ENCODE peak calls at places on chromosomes 3 and 15, in six cellular contexts. A is stimulated activated CD4-positive, alpha-beta T cell treated with anti-CD3 and anti-CD28 coated beads, Interleukin-15, amount 100 ng/mL, for 24 hours; K is cardiac septum; U is CD8-positive, alpha-beta T cell; L is AG09309; S is NCI-H460. P is an unnamed sample.

GRCh38 chr3:185981621-185982020 is 43.8 kb upstream of the TRA2B start:
- DNase-seq in A (no peak), K (no peak), U (no peak), L (no peak), S (no peak), P (no peak)

GRCh38 chr3:64216706-64217105 is 8.6 kb downstream of the PRICKLE2 start:
- DNase-seq in A (no peak), K (no peak), U (no peak), L (no peak), S (no peak), P (no peak)

GRCh38 chr15:40106203-40107161 is 2.2 kb downstream of the BMF start:
- DNase-seq in A (no peak), K (no peak), U (no peak), L (no peak), S (no peak), P (no peak)

GRCh38 chr3:71584216-71585061 is 911 bp upstream of the FOXP1 start:
- DNase-seq in A (peak; percentile 81), K (peak; percentile 77), U (peak; percentile 36), L (no peak), S (no peak), P (peak; percentile 64)

GRCh38 chr3:10509325-10509724 is 3.9 kb upstream of the ATP2B2 start:
- DNase-seq in A (no peak), K (no peak), U (no peak), L (no peak), S (no peak), P (no peak)

GRCh38 chr3:4290272-4290893 is 12.8 kb upstream of the SETMAR start:
- DNase-seq in A (peak; percentile 38), K (no peak), U (peak; percentile 27), L (peak; percentile 13), S (peak; percentile 36), P (peak; percentile 20)

GRCh38 chr15:58438111-58438510 is 6.3 kb downstream of the LIPC start:
- DNase-seq in A (no peak), K (no peak), U (no peak), L (no peak), S (no peak), P (no peak)

GRCh38 chr15:44092221-44092620 is 102.8 kb downstream of the FRMD5 start:
- DNase-seq in A (no peak), K (no peak), U (no peak), L (no peak), S (no peak), P (no peak)

GRCh38 chr15:45414215-45414885 is 36.0 kb upstream of the GATM start:
- DNase-seq in A (no peak), K (no peak), U (no peak), L (no peak), S (no peak), P (no peak)

GRCh38 chr3:13114811-13115615 is 41.8 kb upstream of the IQSEC1 start:
- DNase-seq in A (no peak), K (no peak), U (no peak), L (no peak), S (no peak), P (no peak)

GRCh38 chr3:67018789-67019525 is 20.9 kb downstream of the KBTBD8 start:
- DNase-seq in A (peak; percentile 7), K (no peak), U (no peak), L (no peak), S (no peak), P (no peak)

GRCh38 chr15:63896336-63897115 is 62.8 kb upstream of the HERC1 start:
- DNase-seq in A (peak; percentile 19), K (no peak), U (peak; percentile 44), L (peak; percentile 18), S (no peak), P (no peak)

GRCh38 chr3:132290833-132291232 is 26.4 kb upstream of the ACP3 start:
- DNase-seq in A (no peak), K (no peak), U (no peak), L (peak; percentile 18), S (peak; percentile 50), P (no peak)

GRCh38 chr3:46351646-46352045 is 2.3 kb upstream of the CCR2 start:
- DNase-seq in A (no peak), K (no peak), U (no peak), L (no peak), S (no peak), P (no peak)

GRCh38 chr3:34005886-34006285 is 207.5 kb downstream of the PDCD6IP start:
- DNase-seq in A (no peak), K (no peak), U (no peak), L (no peak), S (no peak), P (no peak)

GRCh38 chr3:39748002-39748401 is 61.4 kb upstream of the MYRIP start:
- DNase-seq in A (no peak), K (no peak), U (no peak), L (no peak), S (no peak), P (no peak)

GRCh38 chr15:42576776-42577175 is 1.4 kb downstream of the STARD9 start:
- DNase-seq in A (no peak), K (no peak), U (no peak), L (no peak), S (no peak), P (no peak)

GRCh38 chr15:100083572-100083971 is 258.2 kb downstream of the ADAMTS17 start:
- DNase-seq in A (no peak), K (no peak), U (no peak), L (no peak), S (no peak), P (no peak)

GRCh38 chr15:101264011-101264410 is 12.2 kb upstream of the CHSY1 start:
- DNase-seq in A (no peak), K (no peak), U (no peak), L (no peak), S (no peak), P (no peak)

GRCh38 chr3:112647122-112647521 is 6.2 kb upstream of the CCDC80 start:
- DNase-seq in A (no peak), K (no peak), U (no peak), L (peak; percentile 78), S (peak; percentile 44), P (no peak)

GRCh38 chr3:128767351-128767750 is 41.4 kb downstream of the RAB7A start:
- DNase-seq in A (no peak), K (no peak), U (no peak), L (no peak), S (no peak), P (no peak)

GRCh38 chr3:179981646-179982045 is 55.1 kb downstream of the PEX5L start:
- DNase-seq in A (no peak), K (no peak), U (no peak), L (no peak), S (no peak), P (no peak)

GRCh38 chr3:64533565-64534317 is 154.1 kb downstream of the ADAMTS9 start:
- DNase-seq in A (peak; percentile 69), K (peak; percentile 83), U (peak; percentile 30), L (peak; percentile 52), S (peak; percentile 65), P (peak; percentile 10)